ENCODE peak calls at places on chromosomes 1 and 21, in seven cellular contexts. W is Panc1, B is GM12878, Y is K562, O is endothelial cell of umbilical vein, E is prostate gland, V is suprapubic skin. Z is an unnamed sample.

GRCh38 chr1:62687903-62688686 is at the start of gene DOCK7:
- DNase-seq in E (peak; percentile 64), Y (peak; percentile 76), W (peak; percentile 33), V (peak; percentile 87), O (peak; percentile 73), B (no peak), Z (peak; percentile 58)

GRCh38 chr1:207844374-207844773 is 66.6 kb downstream of the CD34 start:
- DNase-seq in E (no peak), W (no peak), V (no peak), B (no peak), O (no peak), Y (no peak), Z (no peak)

GRCh38 chr1:53183277-53183990 is 13.2 kb upstream of the CPT2 start:
- DNase-seq in E (no peak), V (no peak), W (no peak), Y (peak; percentile 79), O (no peak), B (no peak), Z (no peak)

GRCh38 chr21:16554522-16554921 is 824.7 kb downstream of the USP25 start:
- DNase-seq in V (no peak), Y (no peak), W (no peak), O (peak; percentile 71), E (no peak), B (no peak), Z (no peak)

GRCh38 chr1:2174348-2175054 is 20.1 kb downstream of the FAAP20 start:
- DNase-seq in E (peak; percentile 55), W (peak; percentile 25), V (no peak), Y (peak; percentile 87), B (no peak), O (peak; percentile 54), Z (peak; percentile 80)

GRCh38 chr1:156895927-156896326 is 2.4 kb downstream of the PEAR1 start:
- DNase-seq in W (no peak), E (no peak), B (no peak), Y (no peak), V (no peak), O (no peak), Z (no peak)

GRCh38 chr1:147073062-147073432 is 99.2 kb downstream of the PRKAB2 start:
- DNase-seq in E (no peak), V (no peak), W (no peak), O (no peak), B (no peak), Y (no peak), Z (no peak)

GRCh38 chr1:236016782-236017400 is 48.0 kb downstream of the NID1 start:
- DNase-seq in V (no peak), E (no peak), Y (no peak), O (no peak), W (peak; percentile 32), B (no peak), Z (no peak)

GRCh38 chr1:116763787-116764465 is 9.7 kb downstream of the CD2 start:
- DNase-seq in W (no peak), E (no peak), B (no peak), Y (peak; percentile 75), O (peak; percentile 5), V (no peak), Z (no peak)

GRCh38 chr1:237070519-237070918 is 28.5 kb downstream of the RYR2 start:
- DNase-seq in Y (no peak), W (no peak), V (no peak), O (no peak), B (no peak), E (no peak), Z (no peak)

DNA sequence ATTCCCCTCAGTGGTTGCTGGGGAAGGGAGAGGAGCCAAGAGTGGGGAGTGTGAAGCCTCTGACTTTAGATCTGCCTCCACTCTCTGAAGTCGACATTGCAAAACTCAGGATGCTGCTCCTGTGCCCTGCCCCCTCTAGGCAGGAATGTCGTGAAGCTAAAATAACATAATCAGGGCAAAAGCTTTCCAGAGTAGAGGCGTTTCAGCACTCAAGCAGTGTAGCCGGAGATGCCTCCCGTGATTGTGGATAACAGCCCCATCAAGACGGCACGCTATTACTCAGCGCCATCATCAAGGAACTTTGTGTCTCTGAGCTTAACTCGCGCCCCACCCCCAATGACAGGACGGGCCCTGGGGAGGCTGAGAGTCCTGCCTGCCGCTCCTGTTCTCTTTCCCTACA is 60.0 kb downstream of the FBXO2 start:
- DNase-seq in W (no peak), Y (no peak), V (no peak), B (no peak), O (no peak), E (no peak), Z (no peak)
- TF ChIP-seq POLR2AphosphoS5 in W (no peak), Y (no peak), V (no peak), B (no peak), O (no peak), E (no peak), Z (no peak)

GRCh38 chr1:47725732-47726495 is 271.3 kb downstream of the TRABD2B start:
- DNase-seq in B (peak; percentile 7), W (peak; percentile 63), Y (peak; percentile 80), V (no peak), O (peak; percentile 74), E (peak; percentile 71), Z (peak; percentile 59)

GRCh38 chr1:47729685-47730084 is 267.5 kb downstream of the TRABD2B start:
- DNase-seq in E (no peak), Y (no peak), B (no peak), W (no peak), O (no peak), V (no peak), Z (no peak)

GRCh38 chr1:47726496-47726855 is 270.7 kb downstream of the TRABD2B start:
- DNase-seq in W (no peak), V (no peak), Y (no peak), O (no peak), E (no peak), B (no peak), Z (no peak)

GRCh38 chr1:47725000-47725731 is 272.0 kb downstream of the TRABD2B start:
- DNase-seq in W (no peak), O (no peak), Y (peak; percentile 47), B (no peak), V (no peak), E (no peak), Z (no peak)

GRCh38 chr1:47727051-47727708 is 270.0 kb downstream of the TRABD2B start:
- DNase-seq in V (no peak), Y (no peak), O (no peak), W (no peak), E (no peak), B (no peak), Z (no peak)
- TF ChIP-seq POLR2AphosphoS5 in V (no peak), Y (no peak), O (no peak), W (no peak), E (no peak), B (no peak), Z (no peak)

GRCh38 chr1:243255791-243256512 is at the start of gene SDCCAG8:
- DNase-seq in V (peak; percentile 96), O (peak; percentile 100), E (peak; percentile 99), B (peak; percentile 99), W (peak; percentile 98), Y (peak; percentile 93), Z (peak; percentile 71)
- TF ChIP-seq POLR2AphosphoS5 in V (peak; percentile 42), O (peak; percentile 91), E (peak; percentile 89), B (peak; percentile 75), W (peak; percentile 74), Y (peak; percentile 89), Z (peak; percentile 68)

DNA sequence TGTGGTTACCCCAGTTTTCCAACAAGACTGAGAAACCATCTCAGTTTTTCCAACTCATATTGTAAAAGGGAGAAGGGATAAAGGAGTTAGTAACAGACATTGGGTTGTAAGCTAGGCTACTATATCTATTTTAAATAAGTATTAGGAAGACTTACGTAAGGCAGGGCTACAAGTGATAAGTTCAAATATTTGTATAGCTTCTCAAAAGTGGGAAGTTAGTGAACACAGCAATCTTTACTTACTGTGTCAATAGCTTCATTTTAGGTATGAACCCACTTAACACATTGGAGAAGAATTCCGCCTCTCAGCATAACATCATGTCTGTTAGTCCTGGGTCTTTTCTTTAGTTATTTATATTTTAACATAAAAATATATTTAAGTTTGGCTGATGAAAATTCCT is 320.1 kb downstream of the TPR start:
- DNase-seq in Y (no peak), W (no peak), B (no peak), O (no peak), E (no peak), V (no peak), Z (no peak)
- TF ChIP-seq POLR2AphosphoS5 in Y (no peak), W (no peak), B (no peak), O (no peak), E (no peak), V (no peak), Z (no peak)

DNA sequence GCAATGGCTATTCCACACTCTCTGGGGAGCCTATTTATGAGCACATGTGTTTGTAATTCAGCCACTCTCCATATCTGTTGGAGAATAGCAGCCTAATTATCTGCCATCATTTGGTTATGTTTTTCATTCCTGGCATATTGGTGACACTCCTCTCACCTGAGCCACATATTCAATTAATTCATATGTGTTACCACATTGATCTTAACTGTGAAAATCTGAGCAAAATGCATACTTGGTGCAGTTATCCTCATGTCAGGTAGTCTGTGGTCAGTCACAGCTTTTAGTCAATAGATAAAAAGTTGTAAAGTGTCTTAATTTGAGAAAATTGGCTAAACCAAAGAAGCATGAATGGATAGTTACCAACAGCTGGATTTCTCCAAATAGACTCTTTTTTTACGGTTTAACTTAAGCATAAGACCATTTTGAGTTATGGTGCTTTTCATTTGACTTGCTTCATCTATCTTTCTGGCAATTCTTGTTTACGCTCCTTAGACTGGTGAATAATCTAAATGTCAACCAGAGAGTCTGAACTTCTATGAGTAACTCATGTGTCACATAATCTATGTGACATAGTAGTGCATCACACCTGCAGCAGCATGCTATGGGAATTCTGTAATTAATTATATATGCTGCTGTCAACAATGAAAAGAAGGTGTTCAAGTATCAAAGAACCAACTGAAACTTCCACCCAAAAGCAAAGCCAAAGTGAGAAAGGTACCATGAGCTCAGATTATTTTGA is 187.7 kb upstream of the SGIP1 start:
- DNase-seq in W (no peak), O (no peak), B (no peak), V (no peak), E (no peak), Y (no peak), Z (no peak)
- TF ChIP-seq POLR2AphosphoS5 in W (no peak), O (peak; percentile 9), B (no peak), V (no peak), E (no peak), Y (no peak), Z (no peak)

GRCh38 chr21:33155457-33155856 is 74.3 kb upstream of the IFNAR2 start:
- DNase-seq in B (no peak), Y (no peak), E (no peak), V (no peak), O (no peak), W (no peak), Z (no peak)
- TF ChIP-seq POLR2AphosphoS5 in B (no peak), Y (no peak), E (no peak), V (no peak), O (no peak), W (no peak), Z (no peak)

Z was measured in GM12892.